ENCODE peak calls at places on chromosomes 12 and 14, in six cellular contexts. C is stimulated activated CD4-positive, alpha-beta T cell treated with anti-CD3 and anti-CD28 coated beads, Interleukin-15, amount 100 ng/mL, for 1 hour; N is ovary; J is AG04450; P is thoracic aorta; L is GM10248. X is an unnamed sample.

GRCh38 chr12:62006076-62006732 is 254.0 kb upstream of the USP15 start:
- DNase-seq in C (no peak), J (no peak), L (peak; percentile 44), N (no peak), P (no peak), X (no peak)

GRCh38 chr14:50967719-50968266 is 23.5 kb upstream of the PYGL start:
- DNase-seq in P (no peak), N (no peak), J (no peak), C (no peak), L (no peak), X (no peak)

GRCh38 chr12:68290126-68290525 is 36.7 kb upstream of the IL22 start:
- DNase-seq in P (no peak), N (no peak), C (no peak), J (no peak), L (peak; percentile 36), X (no peak)

GRCh38 chr14:104690266-104690711 is 871 bp downstream of the INF2 start:
- DNase-seq in J (no peak), N (no peak), L (no peak), P (no peak), C (no peak), X (no peak)

GRCh38 chr12:22100952-22101748 is 55.1 kb downstream of the CMAS start:
- DNase-seq in N (peak; percentile 34), P (no peak), L (peak; percentile 31), C (no peak), J (peak; percentile 15), X (no peak)

GRCh38 chr14:77044776-77045569 is 16.5 kb upstream of the IRF2BPL start:
- DNase-seq in P (no peak), L (no peak), C (no peak), N (peak; percentile 82), J (no peak), X (no peak)

GRCh38 chr14:61064866-61065265 is 83.8 kb downstream of the SLC38A6 start:
- DNase-seq in L (no peak), P (no peak), N (no peak), C (no peak), J (no peak), X (no peak)

GRCh38 chr12:44015333-44015941 is 179.6 kb downstream of the TMEM117 start:
- DNase-seq in J (peak; percentile 8), P (no peak), C (no peak), L (peak; percentile 21), N (no peak), X (no peak)

GRCh38 chr14:104882325-104882973 is 17.4 kb downstream of the CEP170B start:
- DNase-seq in C (no peak), N (no peak), J (no peak), P (no peak), L (no peak), X (peak; percentile 86)

GRCh38 chr12:73815072-73815660 is 722.5 kb upstream of the ATXN7L3B start:
- DNase-seq in J (no peak), L (no peak), C (no peak), P (no peak), N (no peak), X (no peak)

GRCh38 chr12:49189731-49190314 is 943 bp upstream of the TUBA1A start:
- DNase-seq in J (no peak), C (no peak), L (no peak), P (no peak), N (no peak), X (no peak)

GRCh38 chr12:112962561-112962960 is 15.8 kb upstream of the OAS2 start:
- DNase-seq in C (no peak), J (no peak), N (no peak), L (no peak), P (no peak), X (no peak)

GRCh38 chr12:110200124-110200417 is 75.9 kb downstream of the IFT81 start:
- DNase-seq in N (no peak), L (no peak), P (no peak), C (no peak), J (no peak), X (no peak)

X was measured in upper lobe of right lung.